ENCODE peak calls at places on chromosome X, in seven cellular contexts. W is upper lobe of left lung, Q is PC-9, K is psoas muscle, T is cardiac muscle cell, M is SK-N-SH, P is fibroblast of mammary gland. R is an unnamed sample.
A peak's percentile ranks its signal among the peaks of the same experiment; 100 is the strongest.

GRCh38 chrX:147811803-147812202 is 99.9 kb upstream of the FMR1 start:
- DNase-seq in W (no peak), Q (no peak), K (no peak), T (no peak), M (no peak), P (no peak), R (no peak)

GRCh38 chrX:100316987-100317386 is 93.1 kb downstream of the PCDH19 start:
- DNase-seq in W (no peak), Q (no peak), K (no peak), T (no peak), M (no peak), P (peak; percentile 12), R (peak; percentile 48)

GRCh38 chrX:148380614-148381561 is 119.5 kb upstream of the AFF2 start:
- DNase-seq in W (no peak), Q (no peak), K (no peak), T (no peak), M (no peak), P (no peak), R (peak; percentile 21)

GRCh38 chrX:133576876-133577275 is 161.6 kb upstream of the GPC4 start:
- DNase-seq in W (no peak), Q (no peak), K (no peak), T (no peak), M (no peak), P (no peak), R (no peak)

GRCh38 chrX:118761950-118762725 is 34.7 kb downstream of the IL13RA1 start:
- DNase-seq in W (no peak), Q (no peak), K (no peak), T (peak; percentile 16), M (peak; percentile 16), P (peak; percentile 5), R (no peak)

GRCh38 chrX:117985241-117985640 is 131.4 kb downstream of the KLHL13 start:
- DNase-seq in W (no peak), Q (no peak), K (no peak), T (no peak), M (peak; percentile 16), P (no peak), R (no peak)

GRCh38 chrX:97524997-97525396 is 641.3 kb downstream of the RPA4 start:
- DNase-seq in W (no peak), Q (no peak), K (no peak), T (peak; percentile 24), M (no peak), P (no peak), R (peak; percentile 30)

GRCh38 chrX:41561045-41561444 is 113.9 kb downstream of the NYX start:
- DNase-seq in W (no peak), Q (no peak), K (no peak), T (peak; percentile 85), M (no peak), P (peak; percentile 94), R (peak; percentile 68)

GRCh38 chrX:53476371-53476770 is 42.2 kb upstream of the HSD17B10 start:
- DNase-seq in W (no peak), Q (no peak), K (no peak), T (no peak), M (no peak), P (peak; percentile 79), R (peak; percentile 48)

GRCh38 chrX:136667446-136668168 is 19.6 kb downstream of the CD40LG start:
- DNase-seq in W (no peak), Q (peak; percentile 58), K (no peak), T (no peak), M (no peak), P (no peak), R (no peak)

GRCh38 chrX:49282647-49283011 is 13.0 kb downstream of the PPP1R3F start:
- DNase-seq in W (no peak), Q (no peak), K (no peak), T (peak; percentile 49), M (peak; percentile 61), P (peak; percentile 48), R (peak; percentile 22)

GRCh38 chrX:101229155-101229554 is 9.6 kb downstream of the DRP2 start:
- DNase-seq in W (no peak), Q (no peak), K (no peak), T (peak; percentile 56), M (no peak), P (peak; percentile 78), R (peak; percentile 59)

GRCh38 chrX:111098874-111099273 is 2.9 kb downstream of the PAK3 start:
- DNase-seq in W (peak; percentile 33), Q (no peak), K (peak; percentile 51), T (peak; percentile 25), M (peak; percentile 68), P (peak; percentile 23), R (no peak)

GRCh38 chrX:108735680-108736508 is 469 bp downstream of the IRS4 start:
- DNase-seq in W (no peak), Q (no peak), K (no peak), T (peak; percentile 12), M (peak; percentile 41), P (no peak), R (no peak)

GRCh38 chrX:50871922-50872453 is 38.5 kb upstream of the BMP15 start:
- DNase-seq in W (no peak), Q (no peak), K (no peak), T (no peak), M (no peak), P (no peak), R (no peak)

GRCh38 chrX:140822861-140823260 is 113.3 kb downstream of the LINC00632 start:
- DNase-seq in W (no peak), Q (no peak), K (no peak), T (no peak), M (no peak), P (no peak), R (no peak)

GRCh38 chrX:140815868-140816267 is 106.3 kb downstream of the LINC00632 start:
- DNase-seq in W (no peak), Q (no peak), K (no peak), T (peak; percentile 69), M (no peak), P (peak; percentile 24), R (peak; percentile 40)

GRCh38 chrX:140821280-140821679 is 111.7 kb downstream of the LINC00632 start:
- DNase-seq in W (no peak), Q (no peak), K (no peak), T (no peak), M (no peak), P (no peak), R (no peak)

GRCh38 chrX:140822184-140822583 is 112.6 kb downstream of the LINC00632 start:
- DNase-seq in W (no peak), Q (no peak), K (no peak), T (no peak), M (no peak), P (no peak), R (no peak)

GRCh38 chrX:140817943-140818342 is 108.4 kb downstream of the LINC00632 start:
- DNase-seq in W (no peak), Q (no peak), K (no peak), T (peak; percentile 38), M (peak; percentile 19), P (peak; percentile 41), R (peak; percentile 24)
- TF ChIP-seq CTCF in W (no peak), Q (peak; percentile 76), K (peak; percentile 37), T (peak; percentile 60), M (peak; percentile 76), P (peak; percentile 60), R (peak; percentile 68)

GRCh38 chrX:47112316-47112954 is 32.1 kb downstream of the NDUFB11 start:
- DNase-seq in W (no peak), Q (no peak), K (peak; percentile 65), T (peak; percentile 44), M (no peak), P (peak; percentile 12), R (peak; percentile 13)
- TF ChIP-seq CTCF in W (no peak), Q (no peak), K (no peak), T (no peak), M (no peak), P (no peak), R (no peak)

GRCh38 chrX:88424071-88424470 is 323.0 kb upstream of the CPXCR1 start:
- DNase-seq in W (no peak), Q (no peak), K (no peak), T (no peak), M (no peak), P (no peak), R (no peak)

GRCh38 chrX:88424541-88424940 is 322.5 kb upstream of the CPXCR1 start:
- DNase-seq in W (no peak), Q (no peak), K (no peak), T (no peak), M (no peak), P (no peak), R (no peak)

DNA sequence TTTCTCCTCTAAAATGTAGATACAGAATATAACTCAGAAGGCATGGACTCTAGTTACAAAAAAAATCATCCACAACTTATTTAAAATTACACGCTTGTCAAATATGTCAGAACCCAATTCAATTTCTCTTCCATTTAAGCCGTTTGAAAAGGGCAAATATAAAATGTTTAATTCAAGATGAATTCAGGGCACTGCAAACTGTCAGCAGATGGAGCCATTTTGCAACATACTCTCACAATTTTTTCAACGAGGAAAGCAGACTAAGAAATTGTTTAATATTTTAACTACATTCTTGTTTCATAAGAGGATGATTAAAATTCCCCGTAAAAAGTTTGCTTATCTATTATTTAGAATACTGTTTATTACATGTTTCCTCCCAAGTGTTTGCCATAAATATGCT is 321.3 kb upstream of the CPXCR1 start:
- DNase-seq in W (no peak), Q (no peak), K (no peak), T (no peak), M (no peak), P (peak; percentile 0), R (no peak)
- TF ChIP-seq CTCF in W (no peak), Q (peak; percentile 41), K (no peak), T (no peak), M (peak; percentile 65), P (no peak), R (no peak)

DNA sequence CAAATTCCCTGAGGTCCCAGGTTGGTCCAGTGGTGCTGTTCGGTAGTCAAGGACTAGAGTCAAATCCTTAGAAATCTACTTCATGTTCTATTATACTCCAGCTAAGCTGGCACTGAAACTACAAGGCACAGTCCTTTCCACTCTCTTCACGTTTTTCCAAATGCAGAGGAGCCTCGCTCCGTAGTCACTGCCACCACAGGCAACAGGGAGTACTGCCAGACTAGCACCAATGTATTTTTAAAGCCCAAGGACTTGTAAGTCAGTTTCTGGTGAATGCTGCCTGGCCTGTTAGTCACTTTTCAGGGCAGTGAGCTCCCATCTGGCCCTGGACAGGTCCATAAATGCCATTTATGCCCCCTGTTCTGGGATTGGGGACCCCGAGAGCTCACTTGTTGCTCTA is 323.5 kb downstream of the FAM47A start:
- DNase-seq in W (no peak), Q (no peak), K (no peak), T (no peak), M (no peak), P (no peak), R (no peak)
- TF ChIP-seq CTCF in W (no peak), Q (no peak), K (no peak), T (no peak), M (no peak), P (no peak), R (no peak)

DNA sequence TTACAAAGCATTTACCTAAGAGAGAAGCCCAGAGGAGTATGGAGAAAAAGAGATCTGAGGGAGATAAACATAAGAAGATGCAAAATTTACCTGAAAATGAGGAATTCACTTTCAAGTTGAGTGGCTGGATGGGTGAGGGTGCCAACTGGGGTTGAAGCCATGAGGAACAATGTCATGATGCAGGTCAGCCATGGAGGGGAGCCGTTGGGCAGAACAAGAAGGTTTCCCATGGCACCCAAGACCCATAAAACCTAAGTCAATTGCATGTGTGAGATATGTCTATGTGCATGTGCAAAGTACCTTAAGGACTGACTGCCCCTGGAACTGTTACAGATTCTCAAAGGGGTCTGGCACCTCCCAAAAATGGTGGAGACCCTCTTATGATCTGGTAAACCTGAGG is 46.6 kb upstream of the PRRG1 start:
- DNase-seq in W (no peak), Q (no peak), K (no peak), T (peak; percentile 68), M (no peak), P (peak; percentile 5), R (peak; percentile 23)
- TF ChIP-seq CTCF in W (peak; percentile 28), Q (peak; percentile 49), K (peak; percentile 35), T (peak; percentile 45), M (peak; percentile 41), P (peak; percentile 14), R (peak; percentile 39)

R was measured in AG10803.